ENCODE peak calls at places on chromosomes 16 and 17, in four cellular contexts. U is cardiac muscle cell, P is lung, H is AG04450. D is an unnamed sample.

GRCh38 chr16:981695-982151 is at the start of gene SOX8:
- DNase-seq in U (peak), P (no peak), H (no peak), D (no peak)

GRCh38 chr16:1037023-1037933 is 35.3 kb upstream of the SSTR5 start:
- DNase-seq in H (no peak), U (no peak), P (no peak), D (no peak)

GRCh38 chr16:77767211-77767610 is 21.2 kb upstream of the VAT1L start:
- DNase-seq in P (no peak), H (no peak), U (no peak), D (no peak)

GRCh38 chr16:7101054-7101453 is 231.6 kb upstream of the RBFOX1 start:
- DNase-seq in P (no peak), U (no peak), H (no peak), D (no peak)

GRCh38 chr17:73155410-73156165 is 9.2 kb upstream of the SSTR2 start:
- DNase-seq in U (no peak), H (no peak), P (no peak), D (no peak)

GRCh38 chr17:50911890-50912289 is 45.7 kb upstream of the TOB1 start:
- DNase-seq in H (no peak), U (no peak), P (no peak), D (no peak)

GRCh38 chr16:84818989-84819643 is 669 bp upstream of the CRISPLD2 start:
- DNase-seq in U (no peak), H (no peak), P (no peak), D (no peak)

GRCh38 chr16:67560827-67561342 is 1.4 kb upstream of the CTCF start:
- DNase-seq in U (no peak), H (no peak), P (no peak), D (no peak)

GRCh38 chr17:33277436-33278100 is 15.5 kb downstream of the ASIC2 start:
- DNase-seq in P (no peak), U (no peak), H (no peak), D (no peak)

GRCh38 chr16:60031751-60032150 is 1297.6 kb upstream of the GOT2 start:
- DNase-seq in H (no peak), U (no peak), P (no peak), D (peak)

GRCh38 chr17:33580215-33580614 is 287.1 kb upstream of the ASIC2 start:
- DNase-seq in P (no peak), H (no peak), U (no peak), D (no peak)

GRCh38 chr17:56292628-56293027 is 139.4 kb downstream of the ANKFN1 start:
- DNase-seq in P (no peak), H (no peak), U (no peak), D (no peak)

GRCh38 chr16:70577256-70577698 is 53.7 kb downstream of the SF3B3 start:
- DNase-seq in U (no peak), P (no peak), H (no peak), D (no peak)

GRCh38 chr17:15496735-15497134 is 29.3 kb upstream of the CDRT4 start:
- DNase-seq in P (no peak), U (no peak), H (no peak), D (no peak)

GRCh38 chr16:64629622-64630021 is 492.2 kb downstream of the CDH11 start:
- DNase-seq in H (no peak), P (no peak), U (no peak), D (no peak)

GRCh38 chr16:11688520-11688886 is 20.2 kb downstream of the SNN start:
- DNase-seq in H (no peak), P (no peak), U (no peak), D (no peak)

GRCh38 chr17:81018044-81018802 is 16.7 kb upstream of the BAIAP2 start:
- DNase-seq in U (no peak), H (no peak), P (no peak), D (no peak)

GRCh38 chr17:5209396-5209795 is 17.7 kb upstream of the ZNF594 start:
- DNase-seq in P (no peak), H (no peak), U (no peak), D (no peak)

GRCh38 chr16:27169511-27170071 is 33.7 kb upstream of the KDM8 start:
- DNase-seq in H (peak), U (no peak), P (no peak), D (no peak)

DNA sequence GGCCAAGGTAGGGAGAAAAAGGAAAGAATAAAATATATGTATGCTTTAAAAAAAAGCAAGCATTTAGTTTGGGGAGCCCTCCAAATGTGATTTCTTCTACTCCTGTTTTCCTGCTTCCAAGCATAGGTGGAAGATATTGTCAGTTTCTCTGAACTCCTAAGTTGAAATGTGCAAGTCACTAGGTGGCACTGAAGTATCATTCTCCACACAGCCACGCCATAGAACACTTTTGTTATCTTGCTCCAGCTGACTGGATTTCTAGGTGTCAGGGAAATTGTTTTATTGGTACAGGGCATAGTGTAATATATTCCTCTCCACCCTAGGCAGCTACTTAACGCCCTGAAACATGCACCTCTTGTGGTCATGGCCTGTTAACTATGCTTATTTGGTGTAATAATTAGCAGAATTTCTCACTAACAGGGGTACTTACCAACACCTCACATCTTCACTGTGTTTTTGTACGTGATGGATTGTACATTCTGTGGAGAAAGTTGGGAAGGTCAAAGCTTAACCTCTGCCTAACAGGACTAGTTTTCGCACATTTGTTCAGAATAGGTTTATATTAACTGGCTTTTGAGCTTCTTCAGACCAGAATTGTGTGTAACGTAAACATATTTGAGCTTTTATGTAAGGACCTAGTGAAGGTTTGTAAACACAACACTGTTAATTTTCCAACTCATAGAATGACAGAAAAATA is 69.3 kb downstream of the FTO start:
- DNase-seq in P (peak), U (peak), H (peak), D (no peak)
- TF ChIP-seq CTCF in P (peak), U (peak), H (peak), D (peak)

GRCh38 chr16:19555938-19556778 is 655 bp downstream of the VPS35L start:
- DNase-seq in H (no peak), P (no peak), U (peak), D (no peak)
- TF ChIP-seq CTCF in H (no peak), P (no peak), U (peak), D (peak)

GRCh38 chr16:57721356-57721755 is 14.2 kb upstream of the KATNB1 start:
- DNase-seq in H (no peak), U (no peak), P (no peak), D (no peak)

GRCh38 chr16:57724541-57724940 is 11.0 kb upstream of the KATNB1 start:
- DNase-seq in U (no peak), H (no peak), P (no peak), D (no peak)

GRCh38 chr16:57721765-57722499 is 13.6 kb upstream of the KATNB1 start:
- DNase-seq in U (no peak), P (no peak), H (no peak), D (no peak)

GRCh38 chr16:57722651-57723050 is 12.9 kb upstream of the KATNB1 start:
- DNase-seq in U (no peak), H (no peak), P (no peak), D (no peak)

GRCh38 chr16:57723170-57723569 is 12.4 kb upstream of the KATNB1 start:
- DNase-seq in P (no peak), H (no peak), U (no peak), D (no peak)
- TF ChIP-seq CTCF in P (no peak), H (no peak), U (peak), D (peak)

GRCh38 chr16:47204736-47205499 is 61.2 kb upstream of the NETO2 start:
- DNase-seq in H (no peak), P (no peak), U (no peak), D (no peak)
- TF ChIP-seq CTCF in H (peak), P (no peak), U (no peak), D (no peak)

GRCh38 chr17:19540706-19541370 is 7.2 kb downstream of the SLC47A1 start:
- DNase-seq in U (no peak), P (no peak), H (no peak), D (no peak)

GRCh38 chr17:19544366-19544765 is 10.7 kb downstream of the SLC47A1 start:
- DNase-seq in P (no peak), H (no peak), U (no peak), D (no peak)

GRCh38 chr17:19541445-19541844 is 7.8 kb downstream of the SLC47A1 start:
- DNase-seq in U (peak), P (no peak), H (no peak), D (no peak)

GRCh38 chr17:19539841-19540311 is 6.2 kb downstream of the SLC47A1 start:
- DNase-seq in P (no peak), H (no peak), U (no peak), D (no peak)

DNA sequence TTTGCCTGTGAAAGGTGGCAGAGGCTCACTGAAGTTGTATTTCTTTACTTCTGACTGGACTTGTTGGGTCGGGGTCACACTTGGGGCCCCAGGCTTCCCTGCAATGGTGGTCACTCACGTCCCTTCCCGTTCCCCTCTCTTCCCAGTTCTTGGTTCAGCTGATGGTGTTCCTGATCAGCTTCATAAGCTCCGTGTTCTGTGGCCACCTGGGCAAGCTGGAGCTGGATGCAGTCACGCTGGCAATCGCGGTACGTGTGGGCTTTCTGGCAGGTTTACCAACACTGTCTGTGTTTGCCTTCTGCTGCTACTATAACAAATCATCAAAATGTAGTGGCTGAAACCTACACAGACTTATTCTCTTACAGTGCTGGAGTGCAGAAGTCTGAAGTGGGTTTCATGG is 8.6 kb downstream of the SLC47A1 start:
- DNase-seq in P (no peak), U (no peak), H (no peak), D (no peak)
- TF ChIP-seq CTCF in P (no peak), U (no peak), H (no peak), D (no peak)

GRCh38 chr16:56041556-56042140 is 149.6 kb upstream of the GNAO1 start:
- DNase-seq in U (peak), P (no peak), H (no peak), D (no peak)
- TF ChIP-seq CTCF in U (no peak), P (no peak), H (no peak), D (peak)

GRCh38 chr17:79459003-79459655 is 151.7 kb downstream of the RBFOX3 start:
- DNase-seq in H (no peak), U (no peak), P (no peak), D (no peak)

GRCh38 chr17:79459846-79460245 is 151.0 kb downstream of the RBFOX3 start:
- DNase-seq in H (no peak), U (no peak), P (no peak), D (no peak)

GRCh38 chr17:79458356-79458755 is 152.5 kb downstream of the RBFOX3 start:
- DNase-seq in P (no peak), H (no peak), U (no peak), D (no peak)

GRCh38 chr17:79457376-79457775 is 153.5 kb downstream of the RBFOX3 start:
- DNase-seq in U (no peak), P (no peak), H (no peak), D (no peak)

DNA sequence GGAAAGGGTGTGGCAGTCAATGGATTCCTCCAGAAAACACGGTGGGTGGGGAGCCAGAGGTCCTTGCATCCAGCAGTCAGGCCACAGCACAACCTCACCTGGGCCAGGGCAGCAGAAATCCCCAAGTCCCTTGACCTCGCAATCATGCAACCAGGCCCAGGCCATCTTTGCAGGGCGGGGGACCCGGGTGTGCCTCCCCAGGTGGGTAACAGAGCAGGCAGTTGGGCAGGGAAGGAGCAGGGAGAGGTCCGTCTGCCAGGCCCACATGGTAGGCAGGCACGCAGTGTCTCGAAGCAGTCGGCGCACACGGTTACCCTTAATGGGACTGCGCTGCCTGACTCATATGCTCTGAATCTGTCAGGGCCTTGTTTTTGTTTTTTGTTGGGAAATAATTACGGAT is 153.0 kb downstream of the RBFOX3 start:
- DNase-seq in P (no peak), H (no peak), U (no peak), D (no peak)
- TF ChIP-seq CTCF in P (no peak), H (no peak), U (no peak), D (no peak)

GRCh38 chr16:88064011-88064888 is 113.0 kb downstream of the BANP start:
- DNase-seq in P (no peak), H (no peak), U (no peak), D (no peak)
- TF ChIP-seq CTCF in P (no peak), H (no peak), U (no peak), D (no peak)

D was measured in BJ.